ENCODE peak calls at places on chromosomes 13 and 19, in ten cellular contexts. S is heart left ventricle; P is A549; X is body of pancreas; B is mammary epithelial cell; L is dorsolateral prefrontal cortex; E is HCT116; R is SJSA1; K is epithelial cell of prostate; C is CD8-positive, alpha-beta memory T cell. A is an unnamed sample.

GRCh38 chr19:1730157-1730556 is 23.1 kb upstream of the ONECUT3 start:
- DNase-seq in E (no peak), R (no peak), P (no peak), X (no peak), C (no peak), B (no peak), S (no peak), L (no peak), K (no peak), A (no peak)

GRCh38 chr19:10826236-10826635 is 9.8 kb downstream of the TMED1 start:
- DNase-seq in S (no peak), X (no peak), C (no peak), R (no peak), L (no peak), P (no peak), K (no peak), B (no peak), E (no peak), A (no peak)

GRCh38 chr13:65054277-65054676 is 2175.9 kb downstream of the PCDH9 start:
- DNase-seq in K (no peak), C (no peak), R (no peak), X (no peak), P (no peak), B (no peak), L (no peak), S (no peak), E (no peak), A (no peak)

GRCh38 chr19:43658001-43658400 is 12.0 kb downstream of the PLAUR start:
- DNase-seq in K (no peak), R (no peak), X (no peak), P (no peak), L (no peak), E (no peak), S (no peak), B (no peak), C (no peak), A (no peak)

GRCh38 chr13:43303040-43303729 is 279.8 kb downstream of the DNAJC15 start:
- DNase-seq in K (no peak), B (peak), E (no peak), X (peak), L (peak), R (peak), C (no peak), P (peak), S (peak), A (no peak)

GRCh38 chr13:23411220-23411619 is 22.3 kb downstream of the SACS start:
- DNase-seq in K (no peak), B (no peak), L (no peak), E (no peak), R (no peak), X (no peak), P (no peak), S (no peak), C (no peak), A (no peak)

GRCh38 chr13:50154697-50155096 is 139.5 kb downstream of the KCNRG start:
- DNase-seq in K (no peak), S (no peak), C (no peak), R (no peak), X (no peak), B (no peak), P (no peak), L (no peak), E (no peak), A (no peak)

GRCh38 chr19:11063434-11063833 is 25.8 kb upstream of the LDLR start:
- DNase-seq in B (no peak), P (no peak), S (no peak), E (no peak), K (no peak), C (no peak), R (no peak), X (no peak), L (no peak), A (no peak)

GRCh38 chr19:4559569-4559968 is at the start of gene SEMA6B:
- DNase-seq in L (no peak), K (no peak), X (no peak), S (peak), B (no peak), E (no peak), R (no peak), C (no peak), P (no peak), A (no peak)

GRCh38 chr13:69585656-69586055 is 522.0 kb upstream of the ATXN8OS start:
- DNase-seq in E (no peak), C (no peak), S (no peak), R (no peak), X (no peak), K (no peak), B (no peak), L (no peak), P (no peak), A (no peak)

GRCh38 chr13:63307239-63307638 is 1891.6 kb upstream of the PCDH20 start:
- DNase-seq in X (peak), P (no peak), B (no peak), L (no peak), R (no peak), S (no peak), C (no peak), E (no peak), K (no peak), A (no peak)

GRCh38 chr19:52923782-52924593 is 760 bp upstream of the ZNF888 start:
- DNase-seq in X (peak), B (peak), P (no peak), E (no peak), K (no peak), L (peak), R (no peak), C (no peak), S (peak), A (peak)

GRCh38 chr19:1860133-1860775 is 3.1 kb downstream of the KLF16 start:
- DNase-seq in K (no peak), L (peak), X (peak), E (no peak), P (peak), S (peak), B (no peak), R (no peak), C (no peak), A (no peak)

GRCh38 chr19:3357731-3358391 is 8.5 kb upstream of the NFIC start:
- DNase-seq in B (no peak), K (no peak), X (peak), R (no peak), S (no peak), C (no peak), P (no peak), L (no peak), E (no peak), A (no peak)

GRCh38 chr19:33868821-33869412 is 72.2 kb downstream of the KCTD15 start:
- DNase-seq in X (peak), B (peak), P (no peak), K (no peak), R (no peak), S (peak), L (peak), C (no peak), E (no peak), A (no peak)

GRCh38 chr19:31511098-31511497 is 161.9 kb upstream of the TSHZ3 start:
- DNase-seq in B (no peak), K (no peak), C (no peak), E (no peak), X (no peak), R (no peak), S (no peak), P (no peak), L (no peak), A (no peak)

GRCh38 chr13:38530492-38530891 is 156.4 kb upstream of the FREM2 start:
- DNase-seq in S (no peak), X (peak), L (no peak), P (no peak), E (no peak), B (peak), R (no peak), C (no peak), K (no peak), A (no peak)

GRCh38 chr19:9306443-9306842 is 3.2 kb downstream of the ZNF699 start:
- DNase-seq in S (no peak), L (no peak), K (no peak), X (no peak), R (peak), B (peak), E (no peak), C (no peak), P (no peak), A (no peak)

GRCh38 chr19:55487884-55488687 is at the start of gene SSC5D:
- DNase-seq in R (no peak), C (no peak), X (no peak), E (no peak), L (no peak), S (no peak), K (no peak), B (no peak), P (no peak), A (peak)

GRCh38 chr13:86741762-86742285 is 929.3 kb upstream of the SLITRK5 start:
- DNase-seq in B (no peak), K (no peak), S (no peak), R (no peak), L (no peak), X (no peak), P (no peak), E (no peak), C (no peak), A (no peak)

GRCh38 chr19:51681286-51681956 is 11.7 kb upstream of the SPACA6 start:
- DNase-seq in X (no peak), C (no peak), E (no peak), L (no peak), B (no peak), P (peak), R (peak), S (no peak), K (no peak), A (no peak)

GRCh38 chr13:30388401-30389283 is 33.7 kb upstream of the UBE2L5 start:
- DNase-seq in X (no peak), R (no peak), E (no peak), S (no peak), K (no peak), L (no peak), C (no peak), P (no peak), B (peak), A (no peak)

GRCh38 chr13:106657104-106657503 is 89.2 kb upstream of the ARGLU1 start:
- DNase-seq in C (no peak), X (no peak), B (no peak), K (no peak), L (no peak), E (no peak), S (no peak), R (no peak), P (no peak), A (no peak)

GRCh38 chr19:32662186-32662585 is 12.8 kb downstream of the ANKRD27 start:
- DNase-seq in S (no peak), L (no peak), X (no peak), E (no peak), B (no peak), K (no peak), R (no peak), P (no peak), C (no peak), A (no peak)

GRCh38 chr13:36163303-36163702 is 32.1 kb upstream of the DCLK1 start:
- DNase-seq in L (no peak), E (no peak), B (no peak), P (no peak), R (no peak), S (no peak), K (no peak), X (no peak), C (no peak), A (peak)

GRCh38 chr19:9485140-9485539 is 13.3 kb downstream of the ZNF560 start:
- DNase-seq in C (no peak), L (no peak), P (no peak), E (no peak), X (no peak), K (no peak), B (no peak), S (no peak), R (no peak), A (no peak)

GRCh38 chr13:91346848-91347211 is 657 bp upstream of the MIR17HG start:
- DNase-seq in R (no peak), X (peak), C (peak), S (no peak), P (peak), K (no peak), E (no peak), L (peak), B (peak), A (no peak)

GRCh38 chr13:99339736-99340392 is 32.7 kb upstream of the GPR183 start:
- DNase-seq in B (no peak), R (no peak), S (no peak), K (no peak), P (no peak), E (no peak), X (peak), L (no peak), C (peak), A (no peak)

GRCh38 chr19:45152504-45153338 is 8.1 kb downstream of the NKPD1 start:
- DNase-seq in E (no peak), C (peak), L (peak), S (peak), P (no peak), B (no peak), R (peak), X (peak), K (no peak), A (no peak)

GRCh38 chr19:18442941-18443340 is 5.0 kb upstream of the ISYNA1 start:
- DNase-seq in P (no peak), E (no peak), R (no peak), S (no peak), B (no peak), X (no peak), L (no peak), K (no peak), C (no peak), A (no peak)

GRCh38 chr19:33639034-33639681 is 17.4 kb downstream of the CHST8 start:
- DNase-seq in R (no peak), C (no peak), B (no peak), S (no peak), X (no peak), L (no peak), K (no peak), E (no peak), P (no peak), A (no peak)

GRCh38 chr13:104593693-104594092 is 1527.5 kb upstream of the SLC10A2 start:
- DNase-seq in L (no peak), E (no peak), X (no peak), K (no peak), C (no peak), S (no peak), B (no peak), P (no peak), R (no peak), A (no peak)

GRCh38 chr13:104594801-104595200 is 1528.6 kb upstream of the SLC10A2 start:
- DNase-seq in B (no peak), C (no peak), R (no peak), X (no peak), L (no peak), S (no peak), E (no peak), K (no peak), P (no peak), A (no peak)

GRCh38 chr13:104592127-104592526 is 1525.9 kb upstream of the SLC10A2 start:
- DNase-seq in P (no peak), X (no peak), R (peak), B (peak), E (peak), S (no peak), K (peak), C (no peak), L (no peak), A (no peak)

GRCh38 chr13:104593251-104593576 is 1527.0 kb upstream of the SLC10A2 start:
- DNase-seq in B (no peak), P (no peak), K (no peak), X (no peak), S (no peak), L (no peak), E (no peak), C (no peak), R (no peak), A (no peak)

GRCh38 chr13:104592545-104593250 is 1526.5 kb upstream of the SLC10A2 start:
- DNase-seq in K (no peak), B (no peak), E (no peak), C (no peak), L (no peak), P (no peak), X (no peak), R (peak), S (no peak), A (no peak)
- H3K27ac ChIP-seq in K (peak), B (no peak), E (no peak), C (no peak), L (no peak), P (no peak), X (no peak), R (peak), S (no peak), A (no peak)

GRCh38 chr13:96575423-96576320 is 418.6 kb downstream of the OXGR1 start:
- DNase-seq in P (no peak), C (no peak), X (no peak), B (no peak), S (no peak), K (no peak), L (peak), E (no peak), R (no peak), A (no peak)
- H3K27ac ChIP-seq in P (no peak), C (no peak), X (no peak), B (no peak), S (no peak), K (no peak), L (no peak), E (no peak), R (no peak), A (no peak)

GRCh38 chr13:56393549-56393948 is 747.2 kb upstream of the PRR20A start:
- DNase-seq in P (no peak), L (no peak), S (no peak), K (no peak), R (no peak), E (no peak), X (no peak), B (no peak), C (no peak), A (no peak)

GRCh38 chr13:56400774-56401173 is 739.9 kb upstream of the PRR20A start:
- DNase-seq in K (no peak), P (no peak), E (no peak), L (no peak), R (no peak), X (no peak), C (no peak), B (no peak), S (no peak), A (no peak)

GRCh38 chr13:56396318-56396717 is 744.4 kb upstream of the PRR20A start:
- DNase-seq in C (no peak), K (no peak), L (no peak), B (no peak), P (no peak), E (no peak), S (no peak), X (no peak), R (no peak), A (no peak)
- H3K27ac ChIP-seq in C (no peak), K (no peak), L (no peak), B (no peak), P (no peak), E (no peak), S (no peak), X (no peak), R (no peak), A (no peak)

GRCh38 chr19:35204799-35205732 is 23.5 kb downstream of the FAM187B start:
- DNase-seq in L (no peak), C (no peak), E (no peak), R (no peak), K (no peak), X (no peak), S (no peak), B (no peak), P (no peak), A (no peak)
- H3K27ac ChIP-seq in L (no peak), C (peak), E (no peak), R (no peak), K (no peak), X (no peak), S (peak), B (no peak), P (no peak), A (no peak)

GRCh38 chr13:45047394-45048328 is 58.3 kb downstream of the GPALPP1 start:
- DNase-seq in X (peak), K (peak), L (peak), E (peak), S (peak), B (peak), C (peak), R (peak), P (peak), A (peak)
- H3K27ac ChIP-seq in X (no peak), K (no peak), L (peak), E (no peak), S (no peak), B (peak), C (no peak), R (no peak), P (peak), A (peak)

DNA sequence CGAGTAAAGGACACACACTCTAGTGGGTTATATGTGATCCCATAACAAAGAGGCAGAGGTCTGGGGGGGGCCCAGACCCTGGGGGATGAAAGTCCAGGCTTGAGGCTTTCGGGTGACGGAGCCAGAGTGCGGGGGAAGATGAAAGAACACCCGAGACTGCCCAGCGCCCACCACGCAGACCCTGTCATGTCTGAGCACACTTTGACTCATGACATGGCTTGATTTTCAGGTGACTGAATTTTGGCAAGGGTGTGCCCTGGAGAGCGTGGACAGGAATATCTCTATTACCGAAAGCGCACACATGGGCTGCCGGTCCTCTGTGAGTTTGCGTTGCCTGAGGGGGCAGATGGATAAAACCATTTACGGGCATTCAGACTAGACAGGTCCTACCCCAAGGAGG is 192.0 kb upstream of the SOX1 start:
- DNase-seq in C (no peak), L (no peak), K (no peak), E (no peak), X (no peak), S (no peak), B (no peak), P (no peak), R (no peak), A (no peak)
- H3K27ac ChIP-seq in C (no peak), L (no peak), K (no peak), E (no peak), X (no peak), S (no peak), B (no peak), P (no peak), R (no peak), A (no peak)

GRCh38 chr19:39831679-39832078 is 2.3 kb downstream of the DYRK1B start:
- DNase-seq in X (no peak), L (no peak), K (no peak), C (no peak), P (no peak), E (no peak), R (no peak), B (no peak), S (no peak), A (no peak)

GRCh38 chr19:39833160-39833463 is 850 bp downstream of the DYRK1B start:
- DNase-seq in K (no peak), L (no peak), C (no peak), B (no peak), P (no peak), E (no peak), S (no peak), X (no peak), R (no peak), A (no peak)

GRCh38 chr19:39833464-39834286 is at the start of gene DYRK1B:
- DNase-seq in P (peak), S (peak), B (peak), C (peak), K (peak), X (peak), R (peak), E (no peak), L (peak), A (peak)

GRCh38 chr19:39830847-39831246 is 3.1 kb downstream of the DYRK1B start:
- DNase-seq in L (no peak), X (no peak), R (no peak), P (no peak), E (no peak), S (no peak), C (no peak), K (no peak), B (no peak), A (no peak)

GRCh38 chr19:39832341-39833083 is 1.4 kb downstream of the DYRK1B start:
- DNase-seq in B (no peak), C (no peak), L (no peak), S (no peak), K (no peak), E (no peak), X (no peak), R (no peak), P (no peak), A (no peak)
- H3K27ac ChIP-seq in B (peak), C (peak), L (no peak), S (peak), K (no peak), E (no peak), X (peak), R (no peak), P (peak), A (peak)

DNA sequence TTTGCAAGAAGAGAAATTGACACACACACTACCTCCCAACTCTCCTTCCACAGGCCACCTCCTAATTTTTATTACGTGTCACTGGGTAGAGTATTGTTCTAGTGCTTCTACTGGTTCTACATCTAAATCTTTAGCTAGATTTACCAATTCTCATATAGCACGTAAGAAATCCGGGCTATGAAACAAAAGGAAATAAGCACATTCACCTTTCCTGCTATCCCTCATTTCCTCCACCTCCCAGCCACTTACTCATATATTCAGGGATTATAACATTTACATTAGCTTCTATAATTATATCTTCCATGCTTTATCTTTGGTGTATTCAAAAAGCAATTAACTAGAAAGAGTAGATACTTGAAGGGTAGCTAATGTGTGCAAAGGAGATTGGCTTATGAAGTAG is 39.7 kb downstream of the USP12 start:
- DNase-seq in E (no peak), B (no peak), L (no peak), S (no peak), P (no peak), K (no peak), R (no peak), X (no peak), C (no peak), A (no peak)
- H3K27ac ChIP-seq in E (no peak), B (peak), L (no peak), S (peak), P (no peak), K (peak), R (no peak), X (no peak), C (no peak), A (no peak)